ENCODE peak calls at places on chromosomes 13 and 19, in nine cellular contexts. One of them, this sample, is unnamed.
A peak's percentile ranks its signal among the peaks of the same experiment; 100 is the strongest.

GRCh38 chr13:41916173-41916954 is 44.5 kb downstream of the VWA8 start:
- DNase-seq in mammary epithelial cell: peak; percentile 82
- DNase-seq in sciatic nerve: no peak
- DNase-seq in HFFc6: peak; percentile 84
- DNase-seq in GDM1: peak; percentile 34
- DNase-seq in T-helper 2 cell: peak; percentile 4
- DNase-seq in AG09319: peak; percentile 28
- DNase-seq in RWPE2: no peak
- DNase-seq in stimulated activated CD4-positive, alpha-beta T cell treated with anti-CD3 and anti-CD28 coated beads, Interleukin-1b, Interleukin-23, amount 100 ng/mL, for 1 hour: no peak
- DNase-seq in this sample: no peak

GRCh38 chr13:111328803-111329410 is 8.5 kb downstream of the TEX29 start:
- DNase-seq in T-helper 2 cell: no peak
- DNase-seq in stimulated activated CD4-positive, alpha-beta T cell treated with anti-CD3 and anti-CD28 coated beads, Interleukin-1b, Interleukin-23, amount 100 ng/mL, for 1 hour: no peak
- DNase-seq in GDM1: no peak
- DNase-seq in sciatic nerve: no peak
- DNase-seq in RWPE2: no peak
- DNase-seq in AG09319: no peak
- DNase-seq in HFFc6: no peak
- DNase-seq in mammary epithelial cell: no peak
- DNase-seq in this sample: no peak

GRCh38 chr19:20238025-20238623 is 71.1 kb downstream of the ZNF486 start:
- DNase-seq in T-helper 2 cell: peak; percentile 74
- DNase-seq in RWPE2: no peak
- DNase-seq in stimulated activated CD4-positive, alpha-beta T cell treated with anti-CD3 and anti-CD28 coated beads, Interleukin-1b, Interleukin-23, amount 100 ng/mL, for 1 hour: peak; percentile 31
- DNase-seq in sciatic nerve: peak; percentile 93
- DNase-seq in HFFc6: peak; percentile 8
- DNase-seq in AG09319: peak; percentile 75
- DNase-seq in GDM1: no peak
- DNase-seq in mammary epithelial cell: peak; percentile 85
- DNase-seq in this sample: no peak

GRCh38 chr13:104869501-104869900 is 1666.0 kb downstream of the EFNB2 start:
- DNase-seq in HFFc6: no peak
- DNase-seq in sciatic nerve: no peak
- DNase-seq in mammary epithelial cell: peak; percentile 12
- DNase-seq in AG09319: no peak
- DNase-seq in stimulated activated CD4-positive, alpha-beta T cell treated with anti-CD3 and anti-CD28 coated beads, Interleukin-1b, Interleukin-23, amount 100 ng/mL, for 1 hour: no peak
- DNase-seq in T-helper 2 cell: peak; percentile 22
- DNase-seq in GDM1: no peak
- DNase-seq in RWPE2: no peak
- DNase-seq in this sample: no peak

GRCh38 chr13:61927648-61928047 is 512.0 kb upstream of the PCDH20 start:
- DNase-seq in stimulated activated CD4-positive, alpha-beta T cell treated with anti-CD3 and anti-CD28 coated beads, Interleukin-1b, Interleukin-23, amount 100 ng/mL, for 1 hour: no peak
- DNase-seq in sciatic nerve: no peak
- DNase-seq in RWPE2: no peak
- DNase-seq in AG09319: no peak
- DNase-seq in mammary epithelial cell: no peak
- DNase-seq in T-helper 2 cell: no peak
- DNase-seq in HFFc6: no peak
- DNase-seq in GDM1: no peak
- DNase-seq in this sample: no peak

GRCh38 chr19:41478171-41478570 is 35.2 kb downstream of the ERICH4 start:
- DNase-seq in RWPE2: no peak
- DNase-seq in T-helper 2 cell: no peak
- DNase-seq in HFFc6: no peak
- DNase-seq in sciatic nerve: no peak
- DNase-seq in stimulated activated CD4-positive, alpha-beta T cell treated with anti-CD3 and anti-CD28 coated beads, Interleukin-1b, Interleukin-23, amount 100 ng/mL, for 1 hour: no peak
- DNase-seq in mammary epithelial cell: no peak
- DNase-seq in GDM1: no peak
- DNase-seq in AG09319: no peak
- DNase-seq in this sample: no peak

GRCh38 chr13:112465251-112466131 is 89.3 kb downstream of the SPACA7 start:
- DNase-seq in sciatic nerve: no peak
- DNase-seq in T-helper 2 cell: no peak
- DNase-seq in stimulated activated CD4-positive, alpha-beta T cell treated with anti-CD3 and anti-CD28 coated beads, Interleukin-1b, Interleukin-23, amount 100 ng/mL, for 1 hour: no peak
- DNase-seq in HFFc6: no peak
- DNase-seq in GDM1: no peak
- DNase-seq in RWPE2: no peak
- DNase-seq in AG09319: no peak
- DNase-seq in mammary epithelial cell: no peak
- DNase-seq in this sample: no peak

GRCh38 chr19:38243279-38243673 is 12.9 kb downstream of the PPP1R14A start:
- DNase-seq in HFFc6: no peak
- DNase-seq in GDM1: no peak
- DNase-seq in RWPE2: no peak
- DNase-seq in stimulated activated CD4-positive, alpha-beta T cell treated with anti-CD3 and anti-CD28 coated beads, Interleukin-1b, Interleukin-23, amount 100 ng/mL, for 1 hour: no peak
- DNase-seq in mammary epithelial cell: no peak
- DNase-seq in T-helper 2 cell: no peak
- DNase-seq in AG09319: no peak
- DNase-seq in sciatic nerve: no peak
- DNase-seq in this sample: no peak

GRCh38 chr19:55113570-55114039 is 3.8 kb downstream of the PPP1R12C start:
- DNase-seq in RWPE2: no peak
- DNase-seq in mammary epithelial cell: peak; percentile 16
- DNase-seq in stimulated activated CD4-positive, alpha-beta T cell treated with anti-CD3 and anti-CD28 coated beads, Interleukin-1b, Interleukin-23, amount 100 ng/mL, for 1 hour: no peak
- DNase-seq in GDM1: no peak
- DNase-seq in T-helper 2 cell: no peak
- DNase-seq in AG09319: peak; percentile 85
- DNase-seq in sciatic nerve: peak; percentile 92
- DNase-seq in HFFc6: peak; percentile 93
- DNase-seq in this sample: no peak

GRCh38 chr19:41530761-41531301 is 45.1 kb upstream of the CEACAM21 start:
- DNase-seq in sciatic nerve: no peak
- DNase-seq in RWPE2: no peak
- DNase-seq in stimulated activated CD4-positive, alpha-beta T cell treated with anti-CD3 and anti-CD28 coated beads, Interleukin-1b, Interleukin-23, amount 100 ng/mL, for 1 hour: no peak
- DNase-seq in T-helper 2 cell: no peak
- DNase-seq in HFFc6: no peak
- DNase-seq in mammary epithelial cell: no peak
- DNase-seq in GDM1: no peak
- DNase-seq in AG09319: no peak
- DNase-seq in this sample: no peak

GRCh38 chr13:94710081-94710809 is 2.1 kb downstream of the SOX21 start:
- DNase-seq in stimulated activated CD4-positive, alpha-beta T cell treated with anti-CD3 and anti-CD28 coated beads, Interleukin-1b, Interleukin-23, amount 100 ng/mL, for 1 hour: no peak
- DNase-seq in GDM1: no peak
- DNase-seq in RWPE2: no peak
- DNase-seq in sciatic nerve: no peak
- DNase-seq in AG09319: no peak
- DNase-seq in mammary epithelial cell: no peak
- DNase-seq in HFFc6: no peak
- DNase-seq in T-helper 2 cell: no peak
- DNase-seq in this sample: no peak

This sample was measured in CMK.